ENCODE peak calls at places on chromosome 11, in six cellular contexts. U, S, O, Q, L and D are unnamed samples.

GRCh38 chr11:78783846-78784245 is 209.2 kb upstream of the NARS2 start:
- DNase-seq in U (no peak), S (no peak), O (no peak), Q (no peak), L (no peak), D (no peak)

GRCh38 chr11:127274328-127274676 is 273.7 kb upstream of the KIRREL3 start:
- DNase-seq in U (no peak), S (no peak), O (no peak), Q (no peak), L (no peak), D (no peak)

GRCh38 chr11:94731921-94732601 is 36.1 kb upstream of the AMOTL1 start:
- DNase-seq in U (no peak), S (no peak), O (no peak), Q (peak), L (peak), D (no peak)

GRCh38 chr11:79198898-79199250 is 242.0 kb downstream of the TENM4 start:
- DNase-seq in U (no peak), S (no peak), O (no peak), Q (peak), L (peak), D (no peak)

GRCh38 chr11:71342951-71343827 is 90.8 kb upstream of the SHANK2 start:
- DNase-seq in U (peak), S (no peak), O (peak), Q (peak), L (peak), D (no peak)

GRCh38 chr11:44192015-44192380 is 96.5 kb downstream of the EXT2 start:
- DNase-seq in U (no peak), S (no peak), O (no peak), Q (no peak), L (no peak), D (no peak)

GRCh38 chr11:69280451-69280850 is 13.5 kb upstream of the MYEOV start:
- DNase-seq in U (no peak), S (no peak), O (no peak), Q (peak), L (peak), D (no peak)

GRCh38 chr11:126124284-126124683 is 61.6 kb upstream of the CDON start:
- DNase-seq in U (peak), S (no peak), O (no peak), Q (no peak), L (peak), D (no peak)

GRCh38 chr11:118953265-118953664 is 2.8 kb upstream of the UPK2 start:
- DNase-seq in U (peak), S (no peak), O (peak), Q (peak), L (peak), D (no peak)

GRCh38 chr11:76629853-76630599 is 40.5 kb downstream of the LRRC32 start:
- DNase-seq in U (peak), S (no peak), O (no peak), Q (no peak), L (peak), D (no peak)
- H3K27ac ChIP-seq in U (peak), S (peak), O (no peak), Q (peak), L (peak), D (no peak)

GRCh38 chr11:112580864-112581263 is 320.2 kb upstream of the PLET1 start:
- DNase-seq in U (no peak), S (no peak), O (no peak), Q (no peak), L (peak), D (no peak)
- H3K27ac ChIP-seq in U (no peak), S (no peak), O (no peak), Q (no peak), L (no peak), D (no peak)

DNA sequence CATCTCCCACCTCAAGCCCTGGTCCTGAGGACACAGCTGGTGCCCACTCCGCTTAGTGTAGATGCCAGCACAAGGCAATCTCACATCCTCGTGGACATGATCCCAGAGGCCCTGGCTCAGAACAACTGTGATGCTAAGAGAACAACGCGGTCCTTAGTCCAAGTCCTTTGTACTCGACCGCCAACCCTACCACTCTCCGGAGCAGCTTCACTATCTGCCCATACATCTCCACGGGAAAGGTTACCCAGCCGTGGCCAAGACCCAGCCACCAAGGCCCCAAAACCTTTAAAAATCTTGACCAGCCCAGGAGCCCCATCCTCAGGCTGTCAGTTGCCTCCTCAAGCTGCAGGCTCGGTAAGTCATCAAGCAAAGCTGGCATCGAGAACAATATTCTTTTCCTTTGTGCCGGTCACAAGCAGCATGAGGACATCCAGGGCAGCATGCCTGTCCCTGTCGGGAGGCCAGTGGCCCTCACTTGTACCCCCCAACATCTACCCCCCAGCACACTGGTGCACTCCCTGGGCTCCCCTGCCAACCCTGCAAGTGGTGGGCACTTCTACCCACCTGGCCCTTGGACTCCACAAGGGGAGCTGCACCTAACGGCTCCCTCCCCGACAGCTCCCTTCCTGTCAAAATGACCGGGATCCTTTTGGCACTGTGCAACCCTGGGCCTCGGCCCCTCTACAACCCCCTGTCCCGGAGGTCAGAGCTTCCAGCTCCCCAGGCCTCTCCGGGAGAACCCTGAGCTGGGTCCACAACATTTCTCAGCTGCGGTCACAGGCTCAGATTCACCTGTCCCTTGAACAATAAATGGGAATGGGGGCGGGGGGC is 2.5 kb downstream of the OSBPL5 start:
- DNase-seq in U (peak), S (no peak), O (no peak), Q (no peak), L (no peak), D (peak)
- H3K27ac ChIP-seq in U (no peak), S (no peak), O (peak), Q (no peak), L (peak), D (no peak)

GRCh38 chr11:75374646-75375045 is 23.2 kb upstream of the ARRB1 start:
- DNase-seq in U (no peak), S (no peak), O (no peak), Q (no peak), L (no peak), D (no peak)

GRCh38 chr11:75369846-75370245 is 18.4 kb upstream of the ARRB1 start:
- DNase-seq in U (no peak), S (no peak), O (no peak), Q (no peak), L (no peak), D (no peak)

GRCh38 chr11:75376175-75376574 is 23.1 kb upstream of the RPS3 start:
- DNase-seq in U (no peak), S (no peak), O (no peak), Q (no peak), L (no peak), D (no peak)

GRCh38 chr11:75375626-75376025 is 23.7 kb upstream of the RPS3 start:
- DNase-seq in U (no peak), S (no peak), O (no peak), Q (no peak), L (no peak), D (no peak)

DNA sequence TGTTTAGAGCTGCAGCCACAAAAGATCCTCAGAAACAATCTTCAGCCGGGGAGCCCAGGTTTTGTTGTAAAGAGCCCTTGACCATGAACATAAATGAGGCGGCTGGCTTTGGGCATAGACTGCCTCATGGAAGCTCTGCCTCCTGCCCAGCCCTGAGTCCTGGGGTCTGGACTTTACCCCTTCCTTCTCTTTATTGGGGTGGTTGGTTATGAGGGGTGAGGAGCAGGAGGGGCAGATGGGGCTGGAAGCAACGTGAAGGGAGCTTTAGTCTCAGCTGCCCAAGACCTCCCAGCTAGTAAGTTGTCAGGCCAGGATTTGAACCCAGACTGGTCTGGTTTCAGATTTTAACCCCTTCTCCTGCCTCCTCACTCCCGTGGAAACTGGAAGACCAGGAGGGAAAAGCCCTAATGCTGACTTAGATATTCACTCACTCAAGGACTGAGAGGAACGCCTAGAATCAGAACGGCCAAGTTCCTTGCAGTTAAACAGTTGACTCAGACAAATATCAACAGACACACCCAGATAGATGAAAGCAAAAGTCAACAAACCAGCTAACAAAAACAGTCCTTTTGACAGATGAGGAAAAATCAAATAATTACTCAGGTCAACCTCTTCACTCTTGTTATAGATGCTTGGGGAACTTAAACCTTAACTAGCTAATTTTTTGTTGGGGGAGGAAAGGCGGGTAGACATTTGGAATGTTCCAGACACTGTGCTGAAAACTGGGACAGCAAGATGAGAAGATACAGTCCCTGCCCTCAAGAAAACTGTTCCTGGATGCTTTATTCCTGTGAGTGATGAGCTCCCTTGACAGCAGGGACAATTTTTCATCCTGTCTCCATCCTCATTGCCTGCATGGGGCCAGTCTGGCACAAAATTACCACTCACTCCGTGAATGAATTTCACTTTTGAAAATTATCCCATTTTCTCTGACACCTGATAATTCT is 20.7 kb upstream of the ARRB1 start:
- DNase-seq in U (no peak), S (no peak), O (no peak), Q (no peak), L (peak), D (no peak)
- H3K27ac ChIP-seq in U (no peak), S (peak), O (no peak), Q (no peak), L (no peak), D (no peak)

DNA sequence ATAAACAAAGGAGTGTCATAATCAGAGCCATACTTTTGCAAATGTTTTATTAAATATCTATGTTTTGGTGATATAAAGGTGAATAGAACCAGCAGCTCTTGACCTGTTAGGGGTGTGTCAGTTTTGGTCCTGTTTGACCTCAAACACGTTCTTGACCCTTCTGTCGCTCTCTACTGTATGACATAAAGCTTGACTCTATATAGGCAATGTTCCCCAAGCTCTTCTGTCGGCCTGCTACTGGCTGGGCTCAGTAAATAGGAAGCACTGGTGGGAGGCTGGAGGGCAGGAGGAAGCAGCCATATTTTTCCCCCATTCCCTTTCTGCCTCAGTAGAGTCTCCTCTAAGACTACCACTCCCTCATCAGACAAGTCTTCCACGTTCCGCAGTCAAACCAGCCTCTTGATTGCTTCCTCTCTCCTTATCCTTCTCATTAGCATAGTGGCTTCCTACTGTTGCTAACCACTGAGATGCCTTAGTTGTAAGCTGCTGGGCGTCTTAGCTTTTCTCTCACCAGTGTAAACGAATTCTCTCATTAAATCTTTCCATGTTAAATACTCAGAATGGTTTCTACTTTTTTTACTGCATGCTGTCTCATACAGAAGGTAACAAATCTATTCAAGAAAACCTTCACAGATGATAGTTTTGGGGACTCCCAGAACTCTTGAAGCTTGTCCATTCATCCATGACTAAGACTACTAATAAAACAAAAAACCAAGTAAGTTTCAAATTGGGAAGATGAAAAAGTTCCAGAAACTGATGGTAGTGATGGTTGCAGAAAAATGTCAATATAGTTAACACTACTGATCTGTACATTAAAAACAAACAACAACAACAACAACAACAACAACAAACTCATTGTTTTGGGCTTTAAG is 3.3 kb downstream of the NPAT start:
- DNase-seq in U (no peak), S (no peak), O (no peak), Q (no peak), L (no peak), D (no peak)
- H3K27ac ChIP-seq in U (no peak), S (no peak), O (no peak), Q (no peak), L (no peak), D (no peak)

GRCh38 chr11:85828640-85828978 is 17.7 kb upstream of the SYTL2 start:
- DNase-seq in U (no peak), S (no peak), O (no peak), Q (no peak), L (no peak), D (no peak)
- H3K27ac ChIP-seq in U (no peak), S (no peak), O (no peak), Q (peak), L (peak), D (no peak)

GRCh38 chr11:105789579-105789978 is 179.7 kb downstream of the GRIA4 start:
- DNase-seq in U (no peak), S (no peak), O (no peak), Q (no peak), L (no peak), D (no peak)
- H3K27ac ChIP-seq in U (no peak), S (no peak), O (no peak), Q (no peak), L (no peak), D (no peak)

GRCh38 chr11:12445001-12445400 is 67.6 kb downstream of the PARVA start:
- DNase-seq in U (no peak), S (no peak), O (no peak), Q (no peak), L (no peak), D (no peak)

GRCh38 chr11:12449961-12450715 is 72.8 kb downstream of the PARVA start:
- DNase-seq in U (no peak), S (no peak), O (no peak), Q (no peak), L (peak), D (no peak)

GRCh38 chr11:12446863-12447262 is 69.5 kb downstream of the PARVA start:
- DNase-seq in U (no peak), S (no peak), O (no peak), Q (no peak), L (no peak), D (no peak)

GRCh38 chr11:12451179-12451814 is 73.9 kb downstream of the PARVA start:
- DNase-seq in U (no peak), S (no peak), O (no peak), Q (no peak), L (no peak), D (no peak)

GRCh38 chr11:12448131-12448939 is 71.0 kb downstream of the PARVA start:
- DNase-seq in U (no peak), S (no peak), O (no peak), Q (no peak), L (no peak), D (no peak)
- H3K27ac ChIP-seq in U (no peak), S (no peak), O (no peak), Q (no peak), L (peak), D (no peak)

DNA sequence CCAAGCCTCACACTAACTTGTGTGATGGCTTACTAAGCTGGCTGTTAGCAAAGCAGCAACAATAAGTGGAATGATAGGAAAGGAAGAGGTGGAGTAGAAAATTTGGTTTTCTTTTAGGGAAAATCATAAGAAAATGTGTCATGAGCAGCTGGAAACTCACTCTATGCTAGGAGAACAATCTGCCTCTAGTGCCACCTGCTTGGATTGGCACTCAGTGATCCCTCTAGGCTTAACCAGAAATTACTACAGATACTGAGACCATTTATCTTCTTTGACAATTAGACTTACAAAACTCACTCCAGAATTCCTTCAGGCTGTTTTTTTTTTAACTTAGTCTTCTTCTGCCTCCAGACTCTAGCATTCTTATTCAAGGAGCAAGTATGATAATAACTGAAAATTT is 117.3 kb downstream of the CD44 start:
- DNase-seq in U (no peak), S (no peak), O (no peak), Q (no peak), L (no peak), D (no peak)
- H3K27ac ChIP-seq in U (no peak), S (no peak), O (no peak), Q (no peak), L (no peak), D (no peak)

DNA sequence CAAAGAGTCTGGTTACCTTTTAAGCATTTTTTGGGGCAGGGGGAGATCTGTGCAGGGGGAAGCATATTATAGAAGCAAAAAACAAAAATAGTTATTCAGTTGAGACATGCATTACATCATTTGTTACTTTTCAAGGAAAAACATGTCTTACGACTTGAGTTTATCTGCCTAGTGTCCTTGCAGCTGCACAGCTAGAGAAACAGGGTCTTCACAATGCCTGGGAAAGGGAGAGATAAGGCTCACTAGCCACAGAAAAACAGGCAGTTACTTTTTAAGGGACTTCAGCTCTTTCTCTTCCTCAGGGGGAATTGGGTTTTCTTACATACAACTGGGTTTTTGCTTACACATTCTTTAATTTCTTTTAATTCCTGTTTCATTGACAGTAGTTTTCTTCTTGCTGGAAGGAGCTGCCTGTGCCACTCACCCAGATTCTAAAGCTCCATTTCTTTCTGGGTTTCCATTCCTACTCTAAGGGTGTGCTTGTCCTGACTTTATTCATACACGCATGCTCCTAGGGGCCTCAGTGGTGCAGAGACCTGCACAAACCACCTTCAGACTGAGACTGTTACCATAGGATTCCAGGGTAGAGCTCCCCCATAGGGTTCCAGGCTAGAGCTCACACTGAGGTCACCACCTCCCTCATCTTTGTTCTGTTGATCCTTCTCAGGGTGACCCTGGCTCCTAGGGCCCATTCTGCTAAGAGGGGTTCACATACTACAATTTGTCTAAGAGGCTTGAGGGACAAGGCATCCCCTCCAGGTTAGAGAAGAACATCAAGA is 14.7 kb upstream of the UBQLNL start:
- DNase-seq in U (no peak), S (no peak), O (no peak), Q (no peak), L (no peak), D (no peak)
- H3K27ac ChIP-seq in U (no peak), S (no peak), O (no peak), Q (no peak), L (no peak), D (peak)